ENCODE peak calls at places on chromosomes 11 and 22, in seven cellular contexts. One of them, this sample, is unnamed.
A peak's percentile ranks its signal among the peaks of the same experiment; 100 is the strongest.

GRCh38 chr11:133656100-133656635 is 123.9 kb upstream of the OPCML start:
- DNase-seq in foreskin fibroblast: no peak
- DNase-seq in astrocyte of the hippocampus: no peak
- DNase-seq in non-pigmented ciliary epithelial cell: no peak
- DNase-seq in psoas muscle: no peak
- DNase-seq in hypothalamus: no peak
- DNase-seq in GM12865: no peak
- DNase-seq in this sample: no peak

GRCh38 chr11:103700605-103701004 is 335.8 kb upstream of the DDI1 start:
- DNase-seq in foreskin fibroblast: peak; percentile 89
- DNase-seq in astrocyte of the hippocampus: peak; percentile 76
- DNase-seq in non-pigmented ciliary epithelial cell: peak; percentile 52
- DNase-seq in psoas muscle: no peak
- DNase-seq in hypothalamus: no peak
- DNase-seq in GM12865: no peak
- DNase-seq in this sample: peak; percentile 83

GRCh38 chr22:22033803-22034468 is 51.3 kb upstream of the TOP3B start:
- DNase-seq in foreskin fibroblast: no peak
- DNase-seq in astrocyte of the hippocampus: no peak
- DNase-seq in non-pigmented ciliary epithelial cell: no peak
- DNase-seq in psoas muscle: no peak
- DNase-seq in hypothalamus: no peak
- DNase-seq in GM12865: no peak
- DNase-seq in this sample: no peak

GRCh38 chr11:12066056-12066798 is 44.2 kb upstream of the MICAL2 start:
- DNase-seq in foreskin fibroblast: peak; percentile 95
- DNase-seq in astrocyte of the hippocampus: peak; percentile 91
- DNase-seq in non-pigmented ciliary epithelial cell: peak; percentile 95
- DNase-seq in psoas muscle: no peak
- DNase-seq in hypothalamus: no peak
- DNase-seq in GM12865: no peak
- DNase-seq in this sample: peak; percentile 93

GRCh38 chr11:70680781-70681281 is 282.5 kb downstream of the CTTN start:
- DNase-seq in foreskin fibroblast: no peak
- DNase-seq in astrocyte of the hippocampus: no peak
- DNase-seq in non-pigmented ciliary epithelial cell: no peak
- DNase-seq in psoas muscle: no peak
- DNase-seq in hypothalamus: no peak
- DNase-seq in GM12865: no peak
- DNase-seq in this sample: no peak

GRCh38 chr11:36885154-36885553 is 287.1 kb upstream of the RAG2 start:
- DNase-seq in foreskin fibroblast: no peak
- DNase-seq in astrocyte of the hippocampus: no peak
- DNase-seq in non-pigmented ciliary epithelial cell: no peak
- DNase-seq in psoas muscle: no peak
- DNase-seq in hypothalamus: no peak
- DNase-seq in GM12865: peak; percentile 19
- DNase-seq in this sample: no peak

GRCh38 chr11:69301491-69302401 is 7.8 kb downstream of the MYEOV start:
- DNase-seq in foreskin fibroblast: peak; percentile 98
- DNase-seq in astrocyte of the hippocampus: peak; percentile 89
- DNase-seq in non-pigmented ciliary epithelial cell: no peak
- DNase-seq in psoas muscle: peak; percentile 52
- DNase-seq in hypothalamus: no peak
- DNase-seq in GM12865: no peak
- DNase-seq in this sample: peak; percentile 81

GRCh38 chr11:135069884-135070283 is 657.8 kb upstream of the B3GAT1 start:
- DNase-seq in foreskin fibroblast: peak; percentile 2
- DNase-seq in astrocyte of the hippocampus: peak; percentile 8
- DNase-seq in non-pigmented ciliary epithelial cell: no peak
- DNase-seq in psoas muscle: no peak
- DNase-seq in hypothalamus: no peak
- DNase-seq in GM12865: no peak
- DNase-seq in this sample: no peak

GRCh38 chr11:116221351-116221750 is 551.4 kb downstream of the BUD13 start:
- DNase-seq in foreskin fibroblast: no peak
- DNase-seq in astrocyte of the hippocampus: peak; percentile 63
- DNase-seq in non-pigmented ciliary epithelial cell: no peak
- DNase-seq in psoas muscle: no peak
- DNase-seq in hypothalamus: no peak
- DNase-seq in GM12865: no peak
- DNase-seq in this sample: no peak

GRCh38 chr11:87179621-87180020 is 141.9 kb downstream of the TMEM135 start:
- DNase-seq in foreskin fibroblast: no peak
- DNase-seq in astrocyte of the hippocampus: no peak
- DNase-seq in non-pigmented ciliary epithelial cell: no peak
- DNase-seq in psoas muscle: no peak
- DNase-seq in hypothalamus: no peak
- DNase-seq in GM12865: no peak
- DNase-seq in this sample: no peak

GRCh38 chr11:2898366-2899079 is 12.9 kb upstream of the CDKN1C start:
- DNase-seq in foreskin fibroblast: peak; percentile 95
- DNase-seq in astrocyte of the hippocampus: peak; percentile 83
- DNase-seq in non-pigmented ciliary epithelial cell: peak; percentile 69
- DNase-seq in psoas muscle: peak; percentile 51
- DNase-seq in hypothalamus: no peak
- DNase-seq in GM12865: peak; percentile 57
- DNase-seq in this sample: peak; percentile 71

GRCh38 chr11:60905551-60906113 is 753 bp downstream of the PRPF19 start:
- DNase-seq in foreskin fibroblast: peak; percentile 54
- DNase-seq in astrocyte of the hippocampus: peak; percentile 54
- DNase-seq in non-pigmented ciliary epithelial cell: no peak
- DNase-seq in psoas muscle: no peak
- DNase-seq in hypothalamus: no peak
- DNase-seq in GM12865: no peak
- DNase-seq in this sample: no peak

GRCh38 chr11:65431452-65432132 is 9.0 kb downstream of the NEAT1 start:
- DNase-seq in foreskin fibroblast: peak; percentile 30
- DNase-seq in astrocyte of the hippocampus: peak; percentile 53
- DNase-seq in non-pigmented ciliary epithelial cell: no peak
- DNase-seq in psoas muscle: no peak
- DNase-seq in hypothalamus: no peak
- DNase-seq in GM12865: peak; percentile 88
- DNase-seq in this sample: peak; percentile 27

GRCh38 chr22:30309981-30310672 is 16.6 kb downstream of the TBC1D10A start:
- DNase-seq in foreskin fibroblast: peak; percentile 76
- DNase-seq in astrocyte of the hippocampus: peak; percentile 82
- DNase-seq in non-pigmented ciliary epithelial cell: no peak
- DNase-seq in psoas muscle: no peak
- DNase-seq in hypothalamus: no peak
- DNase-seq in GM12865: peak; percentile 74
- DNase-seq in this sample: peak; percentile 67

GRCh38 chr11:120137611-120138521 is at the start of gene TRIM29:
- DNase-seq in foreskin fibroblast: no peak
- DNase-seq in astrocyte of the hippocampus: no peak
- DNase-seq in non-pigmented ciliary epithelial cell: no peak
- DNase-seq in psoas muscle: no peak
- DNase-seq in hypothalamus: no peak
- DNase-seq in GM12865: no peak
- DNase-seq in this sample: no peak

GRCh38 chr22:45290410-45290936 is 5.7 kb downstream of the UPK3A start:
- DNase-seq in foreskin fibroblast: peak; percentile 93
- DNase-seq in astrocyte of the hippocampus: peak; percentile 64
- DNase-seq in non-pigmented ciliary epithelial cell: no peak
- DNase-seq in psoas muscle: peak; percentile 33
- DNase-seq in hypothalamus: no peak
- DNase-seq in GM12865: no peak
- DNase-seq in this sample: peak; percentile 79

GRCh38 chr22:37392929-37393328 is 34.4 kb downstream of the ELFN2 start:
- DNase-seq in foreskin fibroblast: no peak
- DNase-seq in astrocyte of the hippocampus: no peak
- DNase-seq in non-pigmented ciliary epithelial cell: no peak
- DNase-seq in psoas muscle: no peak
- DNase-seq in hypothalamus: no peak
- DNase-seq in GM12865: no peak
- DNase-seq in this sample: no peak

GRCh38 chr22:44924098-44924497 is 85.7 kb downstream of the PHF21B start:
- DNase-seq in foreskin fibroblast: no peak
- DNase-seq in astrocyte of the hippocampus: no peak
- DNase-seq in non-pigmented ciliary epithelial cell: no peak
- DNase-seq in psoas muscle: no peak
- DNase-seq in hypothalamus: no peak
- DNase-seq in GM12865: no peak
- DNase-seq in this sample: no peak

GRCh38 chr11:80694385-80694784 is 1253.6 kb upstream of the TENM4 start:
- DNase-seq in foreskin fibroblast: no peak
- DNase-seq in astrocyte of the hippocampus: no peak
- DNase-seq in non-pigmented ciliary epithelial cell: no peak
- DNase-seq in psoas muscle: no peak
- DNase-seq in hypothalamus: no peak
- DNase-seq in GM12865: no peak
- DNase-seq in this sample: no peak

GRCh38 chr11:129946965-129947364 is 51.6 kb upstream of the NFRKB start:
- DNase-seq in foreskin fibroblast: no peak
- DNase-seq in astrocyte of the hippocampus: no peak
- DNase-seq in non-pigmented ciliary epithelial cell: no peak
- DNase-seq in psoas muscle: no peak
- DNase-seq in hypothalamus: no peak
- DNase-seq in GM12865: no peak
- DNase-seq in this sample: no peak

This sample was measured in GM04504.